ENCODE peak calls at places on chromosomes 16 and 17, in nine cellular contexts. K is HFF-Myc, M is HL-60, L is lower lobe of right lung, A is astrocyte of the cerebellum, G is PC-3, B is spleen, J is IMR-90, S is AG04449. V is an unnamed sample.

GRCh38 chr17:3804503-3804931 is 3.5 kb upstream of the ITGAE start:
- DNase-seq in K (no peak), M (no peak), L (no peak), A (no peak), G (no peak), B (no peak), J (peak), S (no peak), V (no peak)

GRCh38 chr17:835263-835662 is 53.1 kb downstream of the MRM3 start:
- DNase-seq in K (peak), M (no peak), L (no peak), A (peak), G (peak), B (no peak), J (peak), S (peak), V (no peak)

GRCh38 chr16:71952818-71953217 is 47.4 kb downstream of the PKD1L3 start:
- DNase-seq in K (no peak), M (no peak), L (no peak), A (no peak), G (no peak), B (no peak), J (no peak), S (no peak), V (no peak)

GRCh38 chr16:13909872-13910303 is 10.1 kb upstream of the ERCC4 start:
- DNase-seq in K (no peak), M (no peak), L (no peak), A (peak), G (peak), B (no peak), J (peak), S (peak), V (no peak)

GRCh38 chr17:55348749-55349354 is 72.8 kb downstream of the MMD start:
- DNase-seq in K (no peak), M (no peak), L (peak), A (peak), G (peak), B (no peak), J (peak), S (no peak), V (no peak)

GRCh38 chr16:30491744-30492308 is 19.3 kb downstream of the ITGAL start:
- DNase-seq in K (peak), M (no peak), L (no peak), A (peak), G (peak), B (no peak), J (peak), S (no peak), V (no peak)

GRCh38 chr16:4693956-4694663 is 748 bp downstream of the NUDT16L1 start:
- DNase-seq in K (peak), M (no peak), L (peak), A (no peak), G (peak), B (peak), J (peak), S (no peak), V (no peak)

GRCh38 chr17:1455291-1455747 is 713 bp downstream of the CRK start:
- DNase-seq in K (peak), M (no peak), L (peak), A (no peak), G (peak), B (peak), J (peak), S (no peak), V (no peak)

GRCh38 chr17:50630524-50631194 is 4.0 kb upstream of the ABCC3 start:
- DNase-seq in K (no peak), M (no peak), L (peak), A (no peak), G (peak), B (peak), J (no peak), S (no peak), V (no peak)

GRCh38 chr17:80605326-80606066 is 60.9 kb downstream of the RPTOR start:
- DNase-seq in K (no peak), M (no peak), L (no peak), A (no peak), G (peak), B (no peak), J (peak), S (no peak), V (no peak)

GRCh38 chr16:72985148-72985882 is 62.6 kb downstream of the ZFHX3 start:
- DNase-seq in K (no peak), M (no peak), L (no peak), A (no peak), G (no peak), B (no peak), J (peak), S (peak), V (no peak)

GRCh38 chr16:86016201-86016965 is 117.4 kb downstream of the IRF8 start:
- DNase-seq in K (no peak), M (no peak), L (no peak), A (peak), G (peak), B (no peak), J (peak), S (peak), V (peak)

GRCh38 chr17:2954898-2955445 is 108.4 kb downstream of the OR1D5 start:
- DNase-seq in K (peak), M (no peak), L (no peak), A (peak), G (peak), B (no peak), J (peak), S (peak), V (no peak)

GRCh38 chr17:76515291-76515949 is 14.2 kb upstream of the RHBDF2 start:
- DNase-seq in K (no peak), M (no peak), L (peak), A (peak), G (no peak), B (peak), J (peak), S (peak), V (no peak)

GRCh38 chr16:81752225-81752875 is 26.7 kb upstream of the PLCG2 start:
- DNase-seq in K (no peak), M (peak), L (peak), A (no peak), G (no peak), B (peak), J (no peak), S (no peak), V (no peak)

GRCh38 chr17:82193520-82194236 is 19.0 kb downstream of the CCDC57 start:
- DNase-seq in K (no peak), M (peak), L (no peak), A (no peak), G (no peak), B (no peak), J (no peak), S (no peak), V (no peak)

GRCh38 chr17:45223541-45224528 is 2.1 kb downstream of the FMNL1 start:
- DNase-seq in K (no peak), M (no peak), L (no peak), A (no peak), G (no peak), B (peak), J (no peak), S (no peak), V (no peak)

GRCh38 chr17:34201767-34202166 is 53.3 kb upstream of the CCL2 start:
- DNase-seq in K (no peak), M (no peak), L (no peak), A (no peak), G (no peak), B (no peak), J (no peak), S (no peak), V (no peak)

GRCh38 chr17:83160443-83161297 is 81.3 kb downstream of the METRNL start:
- DNase-seq in K (no peak), M (no peak), L (no peak), A (no peak), G (no peak), B (peak), J (no peak), S (no peak), V (peak)

GRCh38 chr16:77424841-77425604 is 9.8 kb downstream of the ADAMTS18 start:
- DNase-seq in K (no peak), M (no peak), L (no peak), A (peak), G (no peak), B (no peak), J (no peak), S (no peak), V (no peak)

GRCh38 chr17:43171761-43172487 is 910 bp downstream of the NBR1 start:
- DNase-seq in K (peak), M (peak), L (no peak), A (peak), G (peak), B (no peak), J (peak), S (peak), V (no peak)
- TF ChIP-seq CTCF in K (peak), M (no peak), L (peak), A (peak), G (peak), B (no peak), J (peak), S (no peak), V (peak)

GRCh38 chr17:47847341-47848197 is 3.4 kb downstream of the SP6 start:
- DNase-seq in K (no peak), M (no peak), L (no peak), A (no peak), G (no peak), B (no peak), J (no peak), S (no peak), V (peak)
- TF ChIP-seq CTCF in K (peak), M (peak), L (peak), A (peak), G (peak), B (no peak), J (peak), S (peak), V (peak)

GRCh38 chr16:19136549-19137196 is 22.9 kb downstream of the ITPRIPL2 start:
- DNase-seq in K (no peak), M (no peak), L (peak), A (no peak), G (peak), B (no peak), J (peak), S (no peak), V (no peak)

GRCh38 chr16:19133600-19133999 is 19.8 kb downstream of the ITPRIPL2 start:
- DNase-seq in K (no peak), M (no peak), L (no peak), A (no peak), G (no peak), B (no peak), J (no peak), S (no peak), V (no peak)

GRCh38 chr16:19137201-19137601 is 23.4 kb downstream of the ITPRIPL2 start:
- DNase-seq in K (no peak), M (no peak), L (no peak), A (peak), G (peak), B (no peak), J (no peak), S (no peak), V (no peak)

GRCh38 chr16:19135896-19136438 is 22.2 kb downstream of the ITPRIPL2 start:
- DNase-seq in K (no peak), M (no peak), L (peak), A (no peak), G (peak), B (no peak), J (peak), S (no peak), V (no peak)

GRCh38 chr16:19135201-19135838 is 21.6 kb downstream of the ITPRIPL2 start:
- DNase-seq in K (no peak), M (no peak), L (no peak), A (no peak), G (no peak), B (no peak), J (no peak), S (no peak), V (no peak)
- TF ChIP-seq CTCF in K (no peak), M (no peak), L (no peak), A (no peak), G (no peak), B (no peak), J (no peak), S (no peak), V (no peak)

GRCh38 chr16:67456383-67457140 is 24.4 kb downstream of the ATP6V0D1 start:
- DNase-seq in K (no peak), M (no peak), L (peak), A (peak), G (no peak), B (no peak), J (peak), S (no peak), V (no peak)
- TF ChIP-seq CTCF in K (peak), M (no peak), L (peak), A (peak), G (peak), B (no peak), J (peak), S (peak), V (peak)